ENCODE peak calls at places on chromosome 11, in five cellular contexts. One of them, this sample, is unnamed.

GRCh38 chr11:102577182-102577581 is 46.6 kb upstream of the MMP7 start:
- DNase-seq in HFFc6: no peak
- DNase-seq in foreskin fibroblast: peak
- DNase-seq in AML-193: peak
- DNase-seq in NCI-H1436: no peak
- DNase-seq in this sample: no peak

GRCh38 chr11:831132-831864 is 1.5 kb upstream of the CD151 start:
- DNase-seq in foreskin fibroblast: peak
- DNase-seq in HFFc6: no peak
- DNase-seq in NCI-H1436: no peak
- DNase-seq in AML-193: no peak
- DNase-seq in this sample: no peak

GRCh38 chr11:120931057-120931779 is 92.7 kb upstream of the TBCEL start:
- DNase-seq in NCI-H1436: no peak
- DNase-seq in HFFc6: no peak
- DNase-seq in AML-193: peak
- DNase-seq in foreskin fibroblast: no peak
- DNase-seq in this sample: no peak

GRCh38 chr11:113349528-113349927 is 35.1 kb downstream of the TTC12 start:
- DNase-seq in AML-193: no peak
- DNase-seq in HFFc6: no peak
- DNase-seq in foreskin fibroblast: no peak
- DNase-seq in NCI-H1436: no peak
- DNase-seq in this sample: no peak

GRCh38 chr11:118984825-118985224 is 13.1 kb upstream of the CENATAC start:
- DNase-seq in foreskin fibroblast: no peak
- DNase-seq in HFFc6: no peak
- DNase-seq in AML-193: no peak
- DNase-seq in NCI-H1436: no peak
- DNase-seq in this sample: no peak

GRCh38 chr11:8656291-8656690 is 26.2 kb downstream of the TRIM66 start:
- DNase-seq in AML-193: no peak
- DNase-seq in NCI-H1436: no peak
- DNase-seq in foreskin fibroblast: no peak
- DNase-seq in HFFc6: no peak
- DNase-seq in this sample: no peak

GRCh38 chr11:115439385-115439784 is 64.8 kb downstream of the CADM1 start:
- DNase-seq in foreskin fibroblast: peak
- DNase-seq in HFFc6: no peak
- DNase-seq in AML-193: no peak
- DNase-seq in NCI-H1436: no peak
- DNase-seq in this sample: no peak

GRCh38 chr11:79371724-79372123 is 69.1 kb downstream of the TENM4 start:
- DNase-seq in foreskin fibroblast: no peak
- DNase-seq in HFFc6: no peak
- DNase-seq in AML-193: no peak
- DNase-seq in NCI-H1436: no peak
- DNase-seq in this sample: no peak

GRCh38 chr11:120235024-120235628 is 4.8 kb upstream of the POU2F3 start:
- DNase-seq in HFFc6: peak
- DNase-seq in AML-193: no peak
- DNase-seq in foreskin fibroblast: peak
- DNase-seq in NCI-H1436: peak
- DNase-seq in this sample: no peak

GRCh38 chr11:72058416-72059034 is 21.8 kb downstream of the NUMA1 start:
- DNase-seq in HFFc6: peak
- DNase-seq in AML-193: no peak
- DNase-seq in foreskin fibroblast: peak
- DNase-seq in NCI-H1436: no peak
- DNase-seq in this sample: peak

GRCh38 chr11:118186346-118187107 is 10.1 kb upstream of the SCN2B start:
- DNase-seq in HFFc6: no peak
- DNase-seq in foreskin fibroblast: no peak
- DNase-seq in NCI-H1436: no peak
- DNase-seq in AML-193: peak
- DNase-seq in this sample: no peak

GRCh38 chr11:124793466-124794278 is 6.5 kb downstream of the MSANTD2 start:
- DNase-seq in HFFc6: peak
- DNase-seq in NCI-H1436: no peak
- DNase-seq in foreskin fibroblast: peak
- DNase-seq in AML-193: peak
- DNase-seq in this sample: no peak

GRCh38 chr11:28585007-28585406 is 476.8 kb downstream of the METTL15 start:
- DNase-seq in HFFc6: no peak
- DNase-seq in foreskin fibroblast: peak
- DNase-seq in NCI-H1436: no peak
- DNase-seq in AML-193: no peak
- DNase-seq in this sample: no peak

GRCh38 chr11:42244376-42244775 is 784.9 kb upstream of the LRRC4C start:
- DNase-seq in foreskin fibroblast: no peak
- DNase-seq in AML-193: no peak
- DNase-seq in NCI-H1436: no peak
- DNase-seq in HFFc6: no peak
- DNase-seq in this sample: no peak

GRCh38 chr11:870127-870413 is 27.4 kb downstream of the TSPAN4 start:
- DNase-seq in HFFc6: no peak
- DNase-seq in AML-193: no peak
- DNase-seq in NCI-H1436: no peak
- DNase-seq in foreskin fibroblast: no peak
- DNase-seq in this sample: no peak

GRCh38 chr11:46520971-46521745 is 72.7 kb downstream of the AMBRA1 start:
- DNase-seq in NCI-H1436: no peak
- DNase-seq in HFFc6: peak
- DNase-seq in foreskin fibroblast: peak
- DNase-seq in AML-193: no peak
- DNase-seq in this sample: no peak

GRCh38 chr11:46577058-46577457 is 16.8 kb downstream of the AMBRA1 start:
- DNase-seq in foreskin fibroblast: no peak
- DNase-seq in AML-193: no peak
- DNase-seq in HFFc6: no peak
- DNase-seq in NCI-H1436: no peak
- DNase-seq in this sample: no peak

GRCh38 chr11:19428206-19429001 is 187.7 kb upstream of the E2F8 start:
- DNase-seq in AML-193: no peak
- DNase-seq in HFFc6: no peak
- DNase-seq in foreskin fibroblast: no peak
- DNase-seq in NCI-H1436: peak
- DNase-seq in this sample: no peak

GRCh38 chr11:77100166-77101042 is 2.2 kb upstream of the OMP start:
- DNase-seq in foreskin fibroblast: no peak
- DNase-seq in NCI-H1436: no peak
- DNase-seq in AML-193: no peak
- DNase-seq in HFFc6: no peak
- DNase-seq in this sample: no peak